ENCODE peak calls at places on chromosome 10, in nine cellular contexts. Z is WERI-Rb-1, H is osteocyte, O is endothelial cell, T is uterus, K is psoas muscle, X is Peyer's patch, B is fibroblast of pulmonary artery, F is AG09319. Y is an unnamed sample.

GRCh38 chr10:125333209-125333591 is 172.8 kb upstream of the CTBP2 start:
- DNase-seq in Z (no peak), H (no peak), O (no peak), T (no peak), K (no peak), X (no peak), B (no peak), F (no peak), Y (no peak)

GRCh38 chr10:117736655-117737054 is 194.1 kb downstream of the EMX2 start:
- DNase-seq in Z (no peak), H (no peak), O (no peak), T (no peak), K (no peak), X (no peak), B (no peak), F (no peak), Y (no peak)

GRCh38 chr10:38025283-38025682 is 14.8 kb downstream of the ZNF33A start:
- DNase-seq in Z (no peak), H (no peak), O (no peak), T (no peak), K (no peak), X (no peak), B (no peak), F (no peak), Y (no peak)

GRCh38 chr10:69349542-69349888 is 67.2 kb downstream of the TACR2 start:
- DNase-seq in Z (no peak), H (no peak), O (no peak), T (no peak), K (no peak), X (no peak), B (no peak), F (no peak), Y (no peak)

GRCh38 chr10:3996697-3997096 is 211.7 kb upstream of the KLF6 start:
- DNase-seq in Z (no peak), H (no peak), O (no peak), T (no peak), K (no peak), X (no peak), B (no peak), F (no peak), Y (no peak)

GRCh38 chr10:31404640-31405039 is 85.6 kb downstream of the ZEB1 start:
- DNase-seq in Z (no peak), H (no peak), O (no peak), T (no peak), K (no peak), X (no peak), B (peak), F (no peak), Y (no peak)

GRCh38 chr10:108980869-108981268 is 942.4 kb downstream of the XPNPEP1 start:
- DNase-seq in Z (no peak), H (no peak), O (no peak), T (no peak), K (no peak), X (no peak), B (no peak), F (no peak), Y (no peak)

GRCh38 chr10:31604141-31604540 is 285.1 kb downstream of the ZEB1 start:
- DNase-seq in Z (peak), H (no peak), O (no peak), T (peak), K (peak), X (no peak), B (no peak), F (peak), Y (no peak)

GRCh38 chr10:102167861-102168260 is 15.7 kb downstream of the NOLC1 start:
- DNase-seq in Z (no peak), H (no peak), O (no peak), T (no peak), K (no peak), X (no peak), B (no peak), F (peak), Y (no peak)

GRCh38 chr10:17348111-17349008 is 106.0 kb downstream of the ST8SIA6 start:
- DNase-seq in Z (peak), H (no peak), O (no peak), T (peak), K (peak), X (no peak), B (peak), F (peak), Y (peak)

DNA sequence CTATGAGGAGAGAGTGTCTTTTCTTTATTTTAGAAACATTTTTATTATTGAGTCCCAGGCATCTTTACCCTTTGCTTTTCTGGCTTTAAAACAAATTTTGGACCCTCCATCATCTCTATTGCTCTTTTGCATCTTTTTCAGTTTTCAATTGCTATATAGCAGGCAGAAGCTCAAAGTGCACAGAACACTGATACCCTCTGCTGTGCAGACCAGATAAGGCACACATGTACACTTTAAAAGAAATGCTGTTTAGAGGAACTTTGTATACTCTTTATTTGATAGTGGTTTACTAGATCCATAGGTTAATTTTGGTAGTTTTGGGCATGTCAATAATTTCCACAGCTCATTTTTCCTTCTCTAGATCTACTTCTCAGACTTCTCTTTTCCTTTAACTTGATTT is 324.2 kb downstream of the SH2D4B start:
- DNase-seq in Z (no peak), H (no peak), O (no peak), T (no peak), K (no peak), X (no peak), B (no peak), F (no peak), Y (no peak)
- TF ChIP-seq CTCF in Z (no peak), H (no peak), O (no peak), T (no peak), K (no peak), X (no peak), B (no peak), F (no peak), Y (no peak)

DNA sequence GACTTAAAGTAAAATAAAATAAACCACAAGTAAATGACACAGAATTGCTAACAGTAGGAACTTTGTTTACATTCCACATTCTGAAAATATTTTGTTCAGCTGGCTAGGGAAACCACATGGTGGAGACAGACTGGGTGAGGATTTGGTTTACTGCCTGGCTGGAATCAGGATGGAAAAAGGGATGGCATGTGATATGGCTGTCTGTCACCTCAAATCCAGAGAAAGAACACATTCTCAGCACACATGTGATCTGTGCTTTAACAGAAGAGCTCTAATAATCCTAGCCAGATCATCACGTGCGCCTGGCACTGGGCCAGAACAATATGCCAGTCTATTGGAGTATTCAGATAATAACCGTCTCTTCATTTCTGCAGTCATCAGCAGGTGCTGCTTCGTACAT is 90.9 kb upstream of the PIP4K2A start:
- DNase-seq in Z (no peak), H (no peak), O (no peak), T (no peak), K (peak), X (no peak), B (peak), F (no peak), Y (no peak)
- TF ChIP-seq CTCF in Z (no peak), H (peak), O (no peak), T (no peak), K (no peak), X (no peak), B (no peak), F (no peak), Y (no peak)

DNA sequence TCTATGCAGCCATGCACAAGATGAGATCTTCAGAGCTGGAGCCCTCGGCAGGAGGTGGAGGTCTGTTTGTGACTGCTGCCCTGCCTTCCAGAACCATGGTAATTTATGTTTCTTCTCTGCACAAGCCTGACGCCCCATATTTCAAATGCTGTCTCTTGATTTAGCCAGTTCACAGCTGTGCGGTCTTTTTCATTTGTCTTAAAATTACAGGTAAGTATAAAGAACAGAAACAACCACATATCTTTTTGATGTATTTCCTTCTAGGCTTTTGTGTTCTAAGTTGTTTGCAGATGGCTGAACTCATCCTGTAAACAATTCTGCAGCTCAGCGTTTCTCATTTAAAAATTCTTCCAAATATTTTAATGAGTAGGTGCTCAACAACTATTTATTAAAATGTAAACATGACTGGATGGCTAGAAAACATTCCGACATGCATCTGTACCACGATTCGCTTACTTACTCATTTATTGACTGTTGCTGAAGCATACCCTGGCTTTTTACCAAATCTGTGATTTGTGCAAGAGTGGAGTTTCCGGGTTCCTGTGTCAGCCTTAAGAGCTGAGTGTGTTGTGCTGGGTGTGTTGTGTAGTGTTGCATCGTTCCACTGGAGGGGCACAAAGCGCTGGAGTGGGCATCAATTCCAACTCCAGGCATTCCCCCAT is 58.9 kb downstream of the PIP4K2A start:
- DNase-seq in Z (no peak), H (no peak), O (no peak), T (no peak), K (no peak), X (no peak), B (peak), F (peak), Y (no peak)
- TF ChIP-seq CTCF in Z (no peak), H (no peak), O (no peak), T (no peak), K (no peak), X (peak), B (peak), F (no peak), Y (no peak)

GRCh38 chr10:77837925-77838595 is 88.5 kb downstream of the DLG5 start:
- DNase-seq in Z (no peak), H (no peak), O (no peak), T (no peak), K (no peak), X (no peak), B (no peak), F (no peak), Y (no peak)
- TF ChIP-seq CTCF in Z (no peak), H (no peak), O (no peak), T (no peak), K (no peak), X (no peak), B (no peak), F (no peak), Y (no peak)

GRCh38 chr10:14478639-14479038 is 147.9 kb upstream of the FRMD4A start:
- DNase-seq in Z (peak), H (peak), O (peak), T (peak), K (peak), X (no peak), B (peak), F (peak), Y (peak)
- TF ChIP-seq CTCF in Z (peak), H (peak), O (peak), T (peak), K (peak), X (peak), B (peak), F (peak), Y (peak)

Y was measured in tibial artery.